ENCODE peak calls at places on chromosomes 12 and 14, in five cellular contexts. U is lung, B is sigmoid colon, F is neural crest cell, I is tibial artery. S is an unnamed sample.

GRCh38 chr14:89767861-89768268 is 186.7 kb downstream of the EFCAB11 start:
- DNase-seq in U (no peak), B (no peak), F (peak; percentile 23), I (no peak), S (no peak)

GRCh38 chr12:13592063-13592942 is 389.1 kb downstream of the GRIN2B start:
- DNase-seq in U (no peak), B (no peak), F (no peak), I (no peak), S (no peak)

GRCh38 chr14:69475194-69475818 is 9.2 kb upstream of the PLEKHD1 start:
- DNase-seq in U (no peak), B (no peak), F (no peak), I (no peak), S (no peak)

GRCh38 chr12:10388611-10389010 is 1.2 kb downstream of the KLRK1 start:
- DNase-seq in U (no peak), B (no peak), F (no peak), I (no peak), S (no peak)

GRCh38 chr12:118033331-118033730 is 16.8 kb downstream of the RFC5 start:
- DNase-seq in U (no peak), B (no peak), F (no peak), I (no peak), S (no peak)

GRCh38 chr14:61681413-61681812 is 13.9 kb upstream of the HIF1A start:
- DNase-seq in U (no peak), B (no peak), F (no peak), I (no peak), S (no peak)

GRCh38 chr12:23756416-23756815 is 193.1 kb downstream of the SOX5 start:
- DNase-seq in U (no peak), B (no peak), F (no peak), I (no peak), S (no peak)

GRCh38 chr12:1838994-1839365 is 18.6 kb downstream of the LRTM2 start:
- DNase-seq in U (no peak), B (peak; percentile 46), F (no peak), I (no peak), S (no peak)

GRCh38 chr14:81942071-81942470 is 408.4 kb upstream of the SEL1L start:
- DNase-seq in U (no peak), B (no peak), F (no peak), I (no peak), S (no peak)

GRCh38 chr14:105146976-105147700 is 21.4 kb downstream of the JAG2 start:
- DNase-seq in U (no peak), B (peak; percentile 53), F (no peak), I (peak; percentile 16), S (no peak)

GRCh38 chr12:125492354-125493270 is 427.4 kb downstream of the AACS start:
- DNase-seq in U (no peak), B (no peak), F (no peak), I (no peak), S (peak; percentile 55)

GRCh38 chr12:92784795-92785562 is 82.2 kb downstream of the PLEKHG7 start:
- DNase-seq in U (no peak), B (no peak), F (no peak), I (no peak), S (no peak)

GRCh38 chr14:105433161-105433605 is 13.6 kb downstream of the MTA1 start:
- DNase-seq in U (no peak), B (no peak), F (no peak), I (no peak), S (no peak)

GRCh38 chr14:99270491-99271287 is 1.3 kb downstream of the BCL11B start:
- DNase-seq in U (no peak), B (no peak), F (peak; percentile 34), I (no peak), S (no peak)

GRCh38 chr12:116294464-116295002 is 17.0 kb upstream of the MED13L start:
- DNase-seq in U (no peak), B (no peak), F (no peak), I (no peak), S (no peak)

GRCh38 chr14:53954551-53955233 is 1.9 kb downstream of the BMP4 start:
- DNase-seq in U (no peak), B (peak; percentile 67), F (no peak), I (peak; percentile 37), S (no peak)

GRCh38 chr12:131045705-131046460 is 92.2 kb downstream of the ADGRD1 start:
- DNase-seq in U (no peak), B (peak; percentile 55), F (no peak), I (no peak), S (no peak)

GRCh38 chr12:120720234-120720968 is 5.2 kb upstream of the ACADS start:
- DNase-seq in U (no peak), B (peak; percentile 73), F (no peak), I (peak; percentile 41), S (no peak)

GRCh38 chr12:52440821-52441319 is 6.7 kb upstream of the KRT75 start:
- DNase-seq in U (no peak), B (no peak), F (no peak), I (no peak), S (no peak)

GRCh38 chr12:131013118-131013517 is 59.4 kb downstream of the ADGRD1 start:
- DNase-seq in U (no peak), B (no peak), F (no peak), I (no peak), S (no peak)

GRCh38 chr12:46518184-46518583 is 145.6 kb upstream of the SLC38A2 start:
- DNase-seq in U (no peak), B (no peak), F (no peak), I (no peak), S (no peak)

GRCh38 chr12:46518729-46519128 is 146.2 kb upstream of the SLC38A2 start:
- DNase-seq in U (no peak), B (no peak), F (no peak), I (no peak), S (no peak)

GRCh38 chr12:46516238-46516932 is 143.8 kb upstream of the SLC38A2 start:
- DNase-seq in U (no peak), B (no peak), F (no peak), I (no peak), S (no peak)

GRCh38 chr12:46516933-46517578 is 144.5 kb upstream of the SLC38A2 start:
- DNase-seq in U (no peak), B (no peak), F (no peak), I (no peak), S (no peak)

GRCh38 chr12:46517579-46517962 is 145.0 kb upstream of the SLC38A2 start:
- DNase-seq in U (no peak), B (no peak), F (no peak), I (no peak), S (no peak)
- TF ChIP-seq CTCF in U (no peak), B (no peak), F (no peak), I (no peak), S (no peak)

GRCh38 chr12:8076357-8076756 is 5.7 kb upstream of the NECAP1 start:
- DNase-seq in U (no peak), B (no peak), F (no peak), I (no peak), S (no peak)

GRCh38 chr12:8077207-8077606 is 4.9 kb upstream of the NECAP1 start:
- DNase-seq in U (no peak), B (no peak), F (no peak), I (no peak), S (no peak)

GRCh38 chr12:8078916-8079315 is 3.2 kb upstream of the NECAP1 start:
- DNase-seq in U (no peak), B (no peak), F (no peak), I (no peak), S (no peak)

GRCh38 chr12:8080131-8080530 is 1.9 kb upstream of the NECAP1 start:
- DNase-seq in U (no peak), B (no peak), F (no peak), I (no peak), S (no peak)

DNA sequence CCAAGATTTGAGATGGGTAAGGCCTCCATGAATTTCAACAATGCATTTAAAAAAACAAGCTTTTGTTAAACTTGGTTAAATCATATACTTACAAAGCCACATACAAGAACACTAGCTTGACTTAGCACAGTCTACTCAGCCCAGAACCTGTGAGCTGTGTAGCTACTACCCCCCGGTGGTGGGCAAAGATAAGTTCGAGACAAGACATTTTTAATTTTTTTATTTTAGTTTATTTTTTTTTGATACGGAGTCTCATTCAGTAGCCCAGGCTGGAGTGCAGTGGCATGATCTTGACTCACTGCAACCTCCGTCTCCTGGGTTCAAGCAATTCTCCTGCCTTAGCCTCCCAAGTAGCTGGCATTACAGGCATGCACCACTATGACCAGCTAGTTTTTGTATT is 3.7 kb upstream of the NECAP1 start:
- DNase-seq in U (no peak), B (no peak), F (no peak), I (no peak), S (no peak)
- TF ChIP-seq CTCF in U (no peak), B (no peak), F (peak; percentile 73), I (no peak), S (no peak)

GRCh38 chr12:76948895-76949294 is 70.1 kb upstream of the CSRP2 start:
- DNase-seq in U (no peak), B (no peak), F (no peak), I (no peak), S (no peak)

GRCh38 chr12:76947270-76947669 is 68.5 kb upstream of the CSRP2 start:
- DNase-seq in U (no peak), B (no peak), F (no peak), I (no peak), S (no peak)

GRCh38 chr12:76957306-76957705 is 78.5 kb upstream of the CSRP2 start:
- DNase-seq in U (no peak), B (no peak), F (no peak), I (no peak), S (no peak)

DNA sequence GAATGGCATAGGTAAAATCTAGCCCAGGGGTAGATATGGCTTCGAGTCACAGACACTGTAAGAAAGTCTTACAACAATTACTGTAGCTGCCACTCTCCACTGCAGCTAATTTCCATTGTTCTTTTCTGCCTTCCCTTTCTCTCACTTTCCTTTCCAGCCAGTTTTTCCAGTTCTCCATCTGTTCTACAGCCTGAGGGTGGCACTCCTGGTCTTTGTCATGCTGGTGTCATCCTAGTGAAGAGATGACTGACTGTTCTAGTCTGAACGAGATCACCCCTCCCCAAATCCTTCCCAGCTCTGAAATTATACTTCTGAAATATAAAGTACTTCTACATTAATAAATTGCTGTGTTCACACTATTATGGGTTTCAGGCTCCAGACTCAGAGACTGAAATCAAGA is 74.2 kb upstream of the CSRP2 start:
- DNase-seq in U (no peak), B (no peak), F (no peak), I (no peak), S (no peak)
- TF ChIP-seq CTCF in U (no peak), B (no peak), F (no peak), I (no peak), S (no peak)

GRCh38 chr14:100422556-100423420 is 99.6 kb downstream of the SLC25A47 start:
- DNase-seq in U (no peak), B (peak; percentile 13), F (no peak), I (no peak), S (no peak)

GRCh38 chr14:100417466-100417865 is 94.3 kb downstream of the SLC25A47 start:
- DNase-seq in U (no peak), B (peak; percentile 54), F (peak; percentile 60), I (no peak), S (peak; percentile 57)

GRCh38 chr14:100421756-100422470 is 98.8 kb downstream of the SLC25A47 start:
- DNase-seq in U (no peak), B (peak; percentile 34), F (no peak), I (no peak), S (no peak)

GRCh38 chr14:100416921-100417451 is 93.8 kb downstream of the SLC25A47 start:
- DNase-seq in U (no peak), B (no peak), F (no peak), I (no peak), S (no peak)

GRCh38 chr14:100419856-100420255 is 96.7 kb downstream of the SLC25A47 start:
- DNase-seq in U (no peak), B (peak; percentile 20), F (no peak), I (no peak), S (no peak)
- TF ChIP-seq CTCF in U (no peak), B (no peak), F (no peak), I (no peak), S (no peak)